ENCODE peak calls at places on chromosomes 4 and X, in seven cellular contexts. H, Z, Y, Q, T, J and I are unnamed samples.

GRCh38 chr4:6694177-6694901 is 661 bp downstream of the S100P start:
- DNase-seq in Z (no peak), H (no peak), Y (no peak), J (no peak), Q (no peak), T (no peak), I (no peak)

GRCh38 chr4:184283659-184284335 is 66.1 kb upstream of the ENPP6 start:
- DNase-seq in Y (no peak), J (peak), T (no peak), Z (no peak), H (no peak), Q (no peak), I (no peak)

GRCh38 chr4:75671802-75672421 is 1.3 kb downstream of the G3BP2 start:
- DNase-seq in Z (peak), Q (peak), J (no peak), Y (no peak), T (no peak), H (no peak), I (no peak)

GRCh38 chrX:66164931-66165330 is 884 bp downstream of the HEPH start:
- DNase-seq in Q (no peak), T (no peak), J (no peak), Y (no peak), Z (no peak), H (no peak), I (no peak)

GRCh38 chr4:146232131-146232722 is 17.9 kb downstream of the REELD1 start:
- DNase-seq in H (no peak), Y (no peak), Q (no peak), Z (peak), T (no peak), J (no peak), I (no peak)

GRCh38 chr4:86450189-86450588 is 90.3 kb upstream of the MAPK10 start:
- DNase-seq in T (no peak), J (no peak), Q (no peak), H (no peak), Y (no peak), Z (no peak), I (no peak)

GRCh38 chrX:2577844-2578444 is 77.2 kb upstream of the DHRSX start:
- DNase-seq in Z (no peak), H (no peak), Y (peak), J (no peak), Q (no peak), T (no peak), I (no peak)

GRCh38 chrX:54043696-54044125 is 562 bp downstream of the PHF8 start:
- DNase-seq in T (no peak), Z (peak), Y (no peak), H (no peak), Q (no peak), J (peak), I (no peak)

GRCh38 chr4:141410839-141411238 is 190.1 kb downstream of the ZNF330 start:
- DNase-seq in H (no peak), Q (peak), T (no peak), Z (no peak), Y (no peak), J (no peak), I (no peak)

GRCh38 chrX:8755116-8755515 is 23.2 kb upstream of the ANOS1 start:
- DNase-seq in H (no peak), Y (no peak), Z (no peak), T (no peak), J (no peak), Q (no peak), I (no peak)

GRCh38 chrX:150269613-150270254 is 93.4 kb upstream of the MAMLD1 start:
- DNase-seq in J (no peak), Y (peak), H (no peak), Q (peak), Z (no peak), T (no peak), I (no peak)

GRCh38 chrX:123339201-123339905 is 155.3 kb downstream of the GRIA3 start:
- DNase-seq in Y (no peak), J (peak), H (no peak), Z (peak), T (no peak), Q (peak), I (no peak)

GRCh38 chr4:76969941-76970529 is 20.5 kb downstream of the SEPTIN11 start:
- DNase-seq in J (no peak), T (no peak), Z (no peak), Y (no peak), H (no peak), Q (no peak), I (no peak)

GRCh38 chr4:19026281-19026680 is 1004.7 kb upstream of the LCORL start:
- DNase-seq in T (no peak), J (no peak), Y (no peak), Z (no peak), H (no peak), Q (peak), I (no peak)

GRCh38 chrX:3468031-3468430 is 121.6 kb upstream of the MXRA5 start:
- DNase-seq in Z (no peak), Y (no peak), H (no peak), T (no peak), J (no peak), Q (no peak), I (no peak)

GRCh38 chrX:152988536-152989291 is 5.2 kb downstream of the PNMA5 start:
- DNase-seq in J (peak), Z (no peak), H (no peak), Q (no peak), Y (peak), T (no peak), I (no peak)

GRCh38 chrX:104351173-104351769 is 96.5 kb upstream of the ESX1 start:
- DNase-seq in J (no peak), Y (no peak), H (no peak), Q (peak), Z (peak), T (no peak), I (no peak)

GRCh38 chr4:113823291-113823659 is 61.7 kb upstream of the CAMK2D start:
- DNase-seq in Z (no peak), H (no peak), Y (no peak), T (no peak), Q (no peak), J (peak), I (no peak)

GRCh38 chr4:156734965-156735895 is 236.4 kb downstream of the PDGFC start:
- DNase-seq in H (no peak), J (no peak), Y (no peak), T (no peak), Q (no peak), Z (peak), I (no peak)

GRCh38 chrX:53729756-53730155 is 43.2 kb upstream of the HUWE1 start:
- DNase-seq in J (no peak), T (no peak), Z (no peak), Q (peak), Y (no peak), H (no peak), I (no peak)

GRCh38 chr4:36533944-36534343 is 252.5 kb downstream of the DTHD1 start:
- DNase-seq in T (no peak), Z (peak), Q (no peak), Y (no peak), H (no peak), J (no peak), I (no peak)

GRCh38 chr4:88706574-88706973 is 8.9 kb upstream of the NAP1L5 start:
- DNase-seq in Q (peak), T (peak), Y (no peak), H (no peak), J (no peak), Z (peak), I (no peak)

GRCh38 chr4:8746523-8747466 is 124.8 kb downstream of the HMX1 start:
- DNase-seq in Y (peak), H (no peak), Q (no peak), J (no peak), Z (no peak), T (no peak), I (no peak)

GRCh38 chrX:152833378-152833777 is 2.5 kb downstream of the NSDHL start:
- DNase-seq in Z (no peak), Q (no peak), T (no peak), Y (no peak), J (no peak), H (no peak), I (no peak)

GRCh38 chr4:5366421-5366820 is 315.1 kb downstream of the STK32B start:
- DNase-seq in Q (no peak), T (no peak), Z (peak), Y (no peak), J (no peak), H (no peak), I (no peak)

GRCh38 chr4:158111241-158111640 is 61.6 kb downstream of the GASK1B start:
- DNase-seq in J (no peak), Q (no peak), T (no peak), H (no peak), Y (no peak), Z (peak), I (no peak)

GRCh38 chrX:97168646-97169045 is 284.9 kb downstream of the RPA4 start:
- DNase-seq in H (no peak), Y (no peak), Z (no peak), J (peak), T (no peak), Q (no peak), I (no peak)

GRCh38 chr4:164734476-164734875 is 19.5 kb upstream of the SMIM31 start:
- DNase-seq in Q (no peak), Z (no peak), Y (no peak), T (no peak), H (no peak), J (no peak), I (no peak)

GRCh38 chr4:103424853-103425252 is 226.7 kb upstream of the CENPE start:
- DNase-seq in Q (peak), T (no peak), Y (no peak), J (no peak), Z (peak), H (no peak), I (no peak)

GRCh38 chrX:9396930-9397329 is 67.9 kb upstream of the TBL1X start:
- DNase-seq in H (no peak), T (no peak), Z (no peak), Y (peak), Q (peak), J (no peak), I (no peak)

GRCh38 chrX:110086162-110086915 is 83.4 kb downstream of the TMEM164 start:
- DNase-seq in J (no peak), H (no peak), Q (no peak), Y (no peak), Z (peak), T (no peak), I (no peak)

GRCh38 chr4:71553605-71554004 is 214.8 kb downstream of the SLC4A4 start:
- DNase-seq in Y (no peak), H (no peak), J (peak), T (no peak), Q (peak), Z (peak), I (no peak)

GRCh38 chrX:103774070-103774642 is 2.5 kb upstream of the PLP1 start:
- DNase-seq in H (no peak), J (peak), T (no peak), Q (peak), Y (peak), Z (peak), I (no peak)

GRCh38 chr4:175309041-175309440 is 390.9 kb downstream of the ADAM29 start:
- DNase-seq in J (no peak), Y (no peak), Q (no peak), Z (peak), H (no peak), T (no peak), I (no peak)

GRCh38 chr4:121677524-121677923 is 19.3 kb downstream of the ANXA5 start:
- DNase-seq in T (no peak), H (no peak), Z (no peak), Y (no peak), Q (no peak), J (no peak), I (no peak)

GRCh38 chr4:121674696-121675095 is 22.1 kb downstream of the ANXA5 start:
- DNase-seq in H (no peak), Y (no peak), Z (no peak), T (no peak), J (no peak), Q (no peak), I (no peak)

GRCh38 chr4:121674191-121674590 is 22.6 kb downstream of the ANXA5 start:
- DNase-seq in T (no peak), Y (no peak), H (no peak), Q (no peak), J (no peak), Z (no peak), I (no peak)

GRCh38 chr4:121676388-121677075 is 20.2 kb downstream of the ANXA5 start:
- DNase-seq in T (no peak), Z (no peak), J (no peak), Q (no peak), Y (no peak), H (no peak), I (no peak)

GRCh38 chr4:121675715-121676114 is 21.1 kb downstream of the ANXA5 start:
- DNase-seq in H (no peak), Z (no peak), T (no peak), Q (peak), Y (no peak), J (no peak), I (no peak)
- TF ChIP-seq CTCF in H (no peak), Z (no peak), T (no peak), Q (peak), Y (no peak), J (no peak), I (no peak)

GRCh38 chrX:80237072-80237471 is 183.2 kb upstream of the TENT5D start:
- DNase-seq in Z (no peak), Y (no peak), Q (no peak), J (no peak), H (no peak), T (no peak), I (no peak)
- TF ChIP-seq CTCF in Z (no peak), Y (no peak), Q (no peak), J (no peak), H (no peak), T (no peak), I (no peak)

GRCh38 chrX:30190426-30190825 is 24.9 kb upstream of the MAGEB2 start:
- DNase-seq in Q (no peak), H (no peak), Z (no peak), Y (no peak), T (no peak), J (no peak), I (no peak)

GRCh38 chrX:30196322-30196721 is 19.0 kb upstream of the MAGEB2 start:
- DNase-seq in T (no peak), Q (peak), J (peak), Y (no peak), Z (peak), H (no peak), I (no peak)
- TF ChIP-seq CTCF in T (no peak), Q (no peak), J (no peak), Y (no peak), Z (no peak), H (no peak), I (no peak)

GRCh38 chr4:17939061-17939460 is 82.5 kb downstream of the LCORL start:
- DNase-seq in Y (no peak), H (no peak), Z (no peak), T (no peak), J (no peak), Q (peak), I (no peak)

GRCh38 chr4:17932041-17932440 is 89.5 kb downstream of the LCORL start:
- DNase-seq in Z (peak), T (no peak), Y (no peak), H (no peak), J (no peak), Q (no peak), I (no peak)

GRCh38 chr4:17934286-17934685 is 87.3 kb downstream of the LCORL start:
- DNase-seq in Y (no peak), T (no peak), Q (peak), J (no peak), Z (peak), H (no peak), I (no peak)
- TF ChIP-seq CTCF in Y (no peak), T (no peak), Q (peak), J (no peak), Z (no peak), H (no peak), I (no peak)

DNA sequence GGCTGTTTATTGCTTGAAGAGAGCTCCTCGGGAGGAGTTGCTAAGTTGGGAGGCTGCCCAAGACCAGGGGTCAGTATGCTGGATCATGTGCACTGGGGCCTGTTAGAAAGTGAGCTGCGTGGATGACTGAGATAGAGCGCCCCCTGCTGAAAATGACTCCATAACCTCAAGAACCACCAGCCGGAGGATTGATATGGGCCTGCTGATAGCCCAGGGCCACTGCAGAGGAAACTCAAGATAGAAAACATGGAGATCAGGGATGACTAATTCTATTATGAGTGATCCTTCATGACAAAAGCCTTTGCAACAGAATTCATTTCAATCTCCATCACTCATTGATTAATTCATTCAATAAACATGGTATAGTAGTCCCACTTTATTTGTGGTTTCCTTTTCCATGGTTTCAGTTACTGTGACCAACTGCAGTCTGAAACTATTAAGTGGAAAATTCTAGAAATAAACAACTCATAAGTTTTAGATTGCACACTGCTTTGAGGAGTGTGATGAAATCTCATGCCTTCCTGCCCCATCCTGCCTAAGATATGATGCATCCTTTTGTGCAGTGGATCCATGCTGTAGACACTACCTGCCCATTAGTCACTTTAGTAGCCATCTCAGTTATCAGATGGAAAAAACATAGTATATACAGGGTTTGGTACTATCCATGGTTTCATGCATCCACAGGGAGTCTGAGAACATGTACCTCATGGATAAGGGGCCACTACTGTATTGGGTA is 126.7 kb upstream of the MBNL3 start:
- DNase-seq in Z (peak), Q (peak), H (no peak), Y (no peak), T (no peak), J (peak), I (no peak)
- TF ChIP-seq CTCF in Z (peak), Q (peak), H (no peak), Y (no peak), T (peak), J (peak), I (peak)

DNA sequence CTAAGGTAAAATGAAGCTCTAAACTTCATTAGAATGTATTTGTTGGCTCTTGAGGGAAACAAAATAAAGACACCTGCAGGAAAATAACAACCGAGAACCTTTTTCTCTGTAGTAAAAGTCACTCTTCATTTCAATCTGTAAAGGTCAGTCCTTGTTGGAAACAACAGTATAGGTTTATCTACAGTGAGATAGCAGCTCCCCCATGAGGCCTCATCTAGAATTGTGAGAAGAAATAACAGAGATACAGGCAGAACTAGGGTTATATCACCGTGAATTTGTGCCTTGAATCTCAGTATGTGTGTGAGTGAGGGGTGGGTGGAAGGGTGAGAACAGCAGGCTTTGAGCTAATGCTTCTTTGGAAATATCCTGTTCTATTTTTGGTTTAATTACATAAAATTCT is 107.8 kb upstream of the FMR1 start:
- DNase-seq in J (peak), Z (peak), Y (no peak), H (no peak), T (no peak), Q (no peak), I (no peak)
- TF ChIP-seq CTCF in J (peak), Z (peak), Y (no peak), H (no peak), T (peak), Q (no peak), I (peak)

GRCh38 chr4:41653523-41653922 is 95.0 kb downstream of the PHOX2B start:
- DNase-seq in T (no peak), Q (no peak), Z (no peak), J (no peak), Y (no peak), H (no peak), I (no peak)
- TF ChIP-seq CTCF in T (no peak), Q (no peak), Z (no peak), J (no peak), Y (no peak), H (no peak), I (no peak)